ENCODE peak calls at places on chromosome 10, in ten cellular contexts. T is fibroblast of mammary gland, N is stomach, G is left lung, L is cardiac fibroblast, H is neuronal stem cell, V is foreskin fibroblast, X is heart left ventricle, I is breast epithelium, F is PC-9. E is an unnamed sample.

GRCh38 chr10:125120046-125120710 is 40.2 kb downstream of the CTBP2 start:
- DNase-seq in V (peak; percentile 42), X (no peak), I (no peak), N (no peak), H (no peak), L (peak; percentile 42), G (no peak), T (peak; percentile 70), F (no peak), E (no peak)

GRCh38 chr10:44628921-44629320 is 244.0 kb upstream of the CXCL12 start:
- DNase-seq in T (peak; percentile 92), G (no peak), V (peak; percentile 91), I (no peak), N (no peak), F (no peak), H (no peak), L (peak; percentile 95), X (no peak), E (no peak)

GRCh38 chr10:117993166-117993565 is 53.6 kb downstream of the RAB11FIP2 start:
- DNase-seq in V (no peak), I (no peak), G (no peak), L (no peak), N (no peak), T (no peak), H (no peak), F (no peak), X (no peak), E (no peak)

GRCh38 chr10:7718685-7719084 is 15.6 kb downstream of the ITIH2 start:
- DNase-seq in X (no peak), G (no peak), N (no peak), F (no peak), I (no peak), T (no peak), V (no peak), H (no peak), L (no peak), E (no peak)

GRCh38 chr10:99531026-99531695 is 1.6 kb upstream of the NKX2-3 start:
- DNase-seq in T (no peak), G (no peak), X (no peak), F (no peak), H (no peak), L (no peak), N (no peak), I (no peak), V (no peak), E (no peak)

GRCh38 chr10:88080213-88080612 is 216.8 kb downstream of the PTEN start:
- DNase-seq in L (no peak), H (no peak), X (no peak), G (no peak), T (peak; percentile 18), N (peak; percentile 49), F (no peak), V (peak; percentile 56), I (no peak), E (no peak)

GRCh38 chr10:86657011-86657395 is 2.7 kb downstream of the OPN4 start:
- DNase-seq in V (no peak), N (no peak), G (peak; percentile 36), I (no peak), T (no peak), F (no peak), L (no peak), H (no peak), X (peak; percentile 46), E (no peak)

GRCh38 chr10:102752266-102752930 is 8.7 kb downstream of the WBP1L start:
- DNase-seq in H (no peak), V (peak; percentile 82), T (peak; percentile 91), N (no peak), I (no peak), L (peak; percentile 82), X (no peak), G (no peak), F (no peak), E (peak; percentile 66)

GRCh38 chr10:34866848-34867247 is 51.8 kb upstream of the PARD3 start:
- DNase-seq in I (no peak), N (no peak), T (no peak), X (no peak), H (no peak), V (no peak), L (no peak), F (no peak), G (no peak), E (no peak)
- H3K4me3 ChIP-seq in I (no peak overlapping the region), N (no peak overlapping the region), T (no peak overlapping the region), X (no peak overlapping the region), H (no peak overlapping the region), V (no peak overlapping the region), L (no peak overlapping the region), F (no peak overlapping the region), G (no peak overlapping the region), E (no peak overlapping the region)

GRCh38 chr10:43305881-43306280 is 39.0 kb upstream of the RASGEF1A start:
- DNase-seq in L (peak; percentile 47), H (no peak), T (peak; percentile 72), I (no peak), X (no peak), F (no peak), N (no peak), G (no peak), V (peak; percentile 16), E (no peak)

GRCh38 chr10:43307306-43307705 is 40.4 kb upstream of the RASGEF1A start:
- DNase-seq in I (no peak), X (no peak), G (no peak), T (no peak), L (no peak), V (no peak), F (no peak), N (no peak), H (no peak), E (no peak)

GRCh38 chr10:43308986-43309385 is 42.1 kb upstream of the RASGEF1A start:
- DNase-seq in T (peak; percentile 64), G (no peak), L (peak; percentile 81), F (no peak), H (no peak), X (no peak), V (no peak), I (no peak), N (no peak), E (no peak)

GRCh38 chr10:43304687-43305333 is 37.9 kb upstream of the RASGEF1A start:
- DNase-seq in T (peak; percentile 21), L (peak; percentile 53), N (peak; percentile 80), V (peak; percentile 72), G (peak; percentile 95), H (peak; percentile 38), X (peak; percentile 87), F (no peak), I (peak; percentile 29), E (peak; percentile 47)

DNA sequence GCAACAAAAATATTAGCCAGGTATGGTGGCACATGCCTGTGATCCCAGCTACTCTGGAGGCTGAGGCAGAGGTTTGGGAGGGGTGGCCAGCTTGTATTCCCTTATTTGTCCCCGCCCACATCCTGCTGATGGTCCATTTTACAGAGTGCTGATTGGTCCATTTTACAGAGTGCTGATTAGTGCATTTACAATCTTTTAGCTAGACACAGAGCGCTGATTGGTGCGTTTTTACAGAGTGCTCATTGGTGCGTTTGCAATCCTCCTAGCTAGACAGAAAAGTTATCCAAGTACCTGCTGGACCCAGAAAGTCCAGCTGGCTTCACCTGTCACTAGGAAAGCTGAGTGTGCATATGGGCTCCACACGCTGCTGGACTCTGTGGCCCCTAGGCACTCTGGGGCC is 40.0 kb upstream of the RASGEF1A start:
- DNase-seq in I (no peak), F (no peak), X (no peak), T (no peak), N (no peak), G (no peak), L (no peak), H (no peak), V (no peak), E (no peak)
- H3K4me3 ChIP-seq in I (no peak overlapping the region), F (no peak overlapping the region), X (no peak overlapping the region), T (no peak overlapping the region), N (no peak overlapping the region), G (no peak overlapping the region), L (no peak overlapping the region), H (no peak overlapping the region), V (no peak overlapping the region), E (no peak overlapping the region)

GRCh38 chr10:29519670-29520069 is 115.1 kb downstream of the SVIL start:
- DNase-seq in F (no peak), T (no peak), N (no peak), X (no peak), L (no peak), V (no peak), H (no peak), I (no peak), G (no peak), E (no peak)

GRCh38 chr10:29524720-29525119 is 110.1 kb downstream of the SVIL start:
- DNase-seq in V (no peak), H (no peak), X (no peak), F (no peak), N (no peak), T (no peak), G (no peak), L (no peak), I (no peak), E (no peak)

GRCh38 chr10:29524294-29524693 is 110.5 kb downstream of the SVIL start:
- DNase-seq in H (no peak), G (no peak), N (no peak), V (no peak), F (no peak), T (no peak), X (no peak), I (no peak), L (no peak), E (no peak)

GRCh38 chr10:29525762-29526161 is 109.0 kb downstream of the SVIL start:
- DNase-seq in T (no peak), H (no peak), X (no peak), N (no peak), I (no peak), L (no peak), V (no peak), G (no peak), F (no peak), E (peak; percentile 60)

GRCh38 chr10:29522038-29522855 is 112.5 kb downstream of the SVIL start:
- DNase-seq in G (no peak), V (peak; percentile 16), L (no peak), I (no peak), T (peak; percentile 28), F (no peak), N (no peak), X (no peak), H (no peak), E (no peak)
- H3K4me3 ChIP-seq in G (no peak overlapping the region), V (no peak overlapping the region), L (no peak overlapping the region), I (peak overlapping the region; percentile 44), T (no peak overlapping the region), F (no peak overlapping the region), N (no peak overlapping the region), X (peak overlapping the region; percentile 4), H (no peak overlapping the region), E (no peak overlapping the region)

DNA sequence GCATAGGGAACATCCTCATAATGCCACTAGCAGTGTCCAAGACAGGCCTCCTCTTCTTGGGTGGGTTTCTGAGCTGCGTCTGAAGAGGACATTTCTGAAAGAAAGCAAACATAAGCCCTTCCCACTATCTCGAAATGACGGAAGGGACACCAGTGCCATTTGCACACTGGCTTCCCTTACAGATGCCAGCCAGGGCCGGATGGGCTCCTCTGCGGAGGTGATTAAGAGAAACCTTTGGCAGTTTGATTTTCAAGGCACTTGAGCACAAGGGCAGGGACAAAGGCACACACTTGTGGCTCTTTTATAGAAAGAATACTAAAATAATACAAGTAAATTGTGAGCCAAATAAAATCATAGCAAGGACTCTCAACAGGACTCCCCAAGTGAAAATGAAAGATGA is 106.6 kb upstream of the CELF2 start:
- DNase-seq in F (no peak), I (no peak), T (no peak), N (no peak), G (peak; percentile 58), L (no peak), V (no peak), H (no peak), X (no peak), E (no peak)
- H3K4me3 ChIP-seq in F (peak overlapping the region; percentile 46), I (peak overlapping the region; percentile 62), T (no peak overlapping the region), N (peak overlapping the region; percentile 16), G (no peak overlapping the region), L (no peak overlapping the region), V (peak overlapping the region; percentile 35), H (no peak overlapping the region), X (peak overlapping the region; percentile 41), E (peak overlapping the region; percentile 43)